ENCODE peak calls at places on chromosome 12, in seven cellular contexts. W is GM12878, V is HepG2, T is HCT116, F is A549, X is SK-N-SH, N is K562. R is an unnamed sample. For H3K9me3, the result is how much of the 10 kb centered on the place peaks cover.

GRCh38 chr12:2384029-2384386 is 331.2 kb downstream of the CACNA1C start:
- DNase-seq in W (no peak), X (no peak), N (no peak), V (no peak), F (no peak), T (no peak), R (no peak)

GRCh38 chr12:31752450-31752849 is 23.6 kb upstream of the AMN1 start:
- DNase-seq in F (no peak), T (no peak), N (no peak), X (peak), W (no peak), V (no peak), R (no peak)

GRCh38 chr12:80044694-80045046 is 54.7 kb upstream of the OTOGL start:
- DNase-seq in W (no peak), X (no peak), N (no peak), V (no peak), F (no peak), T (peak), R (peak)

GRCh38 chr12:92144045-92144630 is 1.5 kb downstream of the BTG1 start:
- DNase-seq in V (peak), X (peak), N (peak), T (peak), W (no peak), F (peak), R (peak)

GRCh38 chr12:56258068-56258819 is at the start of gene ANKRD52:
- DNase-seq in W (no peak), N (peak), T (no peak), F (peak), V (peak), X (peak), R (peak)

GRCh38 chr12:58950739-58951100 is 30.4 kb upstream of the LRIG3 start:
- DNase-seq in X (no peak), F (no peak), W (no peak), T (no peak), V (no peak), N (no peak), R (peak)

GRCh38 chr12:9707864-9708808 is 24.8 kb downstream of the CLECL1 start:
- DNase-seq in F (peak), N (peak), T (peak), W (no peak), X (peak), V (peak), R (peak)

GRCh38 chr12:7395950-7396349 is 48.0 kb downstream of the CD163L1 start:
- DNase-seq in F (no peak), T (no peak), W (no peak), X (no peak), V (no peak), N (no peak), R (peak)

GRCh38 chr12:97984951-97985350 is 522.3 kb downstream of the RMST start:
- DNase-seq in V (no peak), W (no peak), X (no peak), T (no peak), F (no peak), N (no peak), R (no peak)

GRCh38 chr12:19689801-19690472 is 250.6 kb downstream of the AEBP2 start:
- DNase-seq in X (no peak), T (peak), F (no peak), N (no peak), V (no peak), W (no peak), R (no peak)

GRCh38 chr12:53505086-53505485 is 2.2 kb downstream of the NPFF start:
- DNase-seq in T (no peak), V (no peak), N (no peak), F (no peak), W (no peak), X (no peak), R (no peak)

GRCh38 chr12:44847888-44848770 is 28.0 kb downstream of the NELL2 start:
- DNase-seq in V (no peak), T (no peak), X (no peak), N (no peak), F (no peak), W (peak), R (no peak)

GRCh38 chr12:111369496-111370220 is 763 bp upstream of the PHETA1 start:
- DNase-seq in F (no peak), N (peak), W (no peak), T (no peak), X (no peak), V (no peak), R (no peak)

GRCh38 chr12:131471946-131472732 is 238.8 kb upstream of the SFSWAP start:
- DNase-seq in T (no peak), X (no peak), F (no peak), W (no peak), V (no peak), N (no peak), R (no peak)

GRCh38 chr12:127383281-127383680 is 883.7 kb upstream of the TMEM132C start:
- DNase-seq in T (no peak), X (no peak), F (peak), V (no peak), W (no peak), N (no peak), R (no peak)

GRCh38 chr12:57726151-57726883 is 12.2 kb downstream of the AGAP2 start:
- DNase-seq in V (peak), T (peak), X (peak), F (peak), N (no peak), W (no peak), R (peak)

GRCh38 chr12:10661338-10661737 is 12.5 kb downstream of the STYK1 start:
- DNase-seq in W (no peak), X (no peak), T (no peak), V (no peak), N (no peak), F (peak), R (no peak)

DNA sequence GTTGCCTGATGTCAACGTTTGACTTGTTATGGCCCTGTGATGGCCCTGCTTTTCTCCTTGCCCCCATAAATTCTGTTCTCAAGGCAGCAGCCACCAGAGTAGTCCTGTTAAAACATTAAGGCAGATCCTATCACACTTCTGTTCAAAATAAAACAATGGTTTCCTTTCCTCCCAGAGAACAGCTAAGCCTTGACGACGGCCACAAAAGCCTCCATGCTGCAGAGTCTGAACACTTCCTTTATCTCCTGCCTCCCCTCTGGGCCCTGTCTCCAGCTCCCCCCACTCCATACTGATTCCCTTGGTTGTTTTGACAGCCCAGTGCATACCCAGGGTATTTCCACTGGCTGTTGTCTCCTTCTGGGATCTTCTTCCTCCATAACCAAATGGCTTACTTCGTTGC is 618.1 kb downstream of the MED13L start:
- DNase-seq in X (no peak), T (no peak), N (no peak), W (no peak), V (no peak), F (no peak), R (no peak)
- TF ChIP-seq CTCF in X (no peak), T (no peak), N (no peak), W (no peak), V (no peak), F (no peak), R (no peak)

GRCh38 chr12:11856971-11857370 is 207.5 kb downstream of the ETV6 start:
- DNase-seq in X (no peak), T (no peak), N (no peak), F (no peak), W (no peak), V (no peak), R (no peak)
- TF ChIP-seq MAX in X (no peak), T (no peak), N (no peak), F (no peak), W (no peak), V (no peak), R (no peak)

DNA sequence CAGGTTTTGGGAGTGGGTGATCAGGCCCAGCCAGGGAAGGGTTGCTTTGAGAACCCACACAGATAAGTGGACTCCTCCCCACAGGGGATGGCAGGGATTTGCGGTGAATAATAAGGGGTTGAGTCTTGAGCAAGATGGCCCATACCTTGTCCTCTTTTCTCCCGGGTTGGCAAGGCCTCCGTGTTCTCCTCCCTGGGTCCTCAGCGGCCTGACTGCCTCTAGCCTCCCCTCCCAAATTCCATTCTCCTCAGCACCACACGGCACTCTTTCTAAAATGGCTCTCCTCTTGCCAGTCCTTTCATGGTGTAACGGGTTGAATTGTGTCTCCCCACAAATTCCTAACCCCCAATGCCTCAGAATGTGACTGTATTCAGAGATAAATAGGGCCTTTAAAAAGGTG is 70.0 kb downstream of the CHST11 start:
- DNase-seq in T (no peak), F (no peak), N (no peak), W (no peak), X (no peak), V (no peak), R (no peak)
- H3K9me3 ChIP-seq in T (under half), F (under half), N (under half), W (under half), X (under half), V (under half), R (under half)

GRCh38 chr12:116216022-116216756 is 61.3 kb downstream of the MED13L start:
- DNase-seq in V (no peak), T (no peak), F (no peak), X (no peak), N (no peak), W (no peak), R (no peak)

GRCh38 chr12:116215021-116215420 is 62.5 kb downstream of the MED13L start:
- DNase-seq in V (no peak), F (no peak), X (no peak), N (no peak), T (no peak), W (no peak), R (no peak)

GRCh38 chr12:116217045-116217444 is 60.4 kb downstream of the MED13L start:
- DNase-seq in F (no peak), T (no peak), X (no peak), N (peak), W (no peak), V (no peak), R (no peak)

GRCh38 chr12:116222358-116222757 is 55.1 kb downstream of the MED13L start:
- DNase-seq in T (peak), W (no peak), X (no peak), F (peak), N (peak), V (peak), R (peak)

GRCh38 chr12:116220756-116221155 is 56.7 kb downstream of the MED13L start:
- DNase-seq in F (no peak), X (no peak), V (no peak), T (no peak), N (no peak), W (no peak), R (no peak)
- TF ChIP-seq CTCF in F (no peak), X (peak), V (no peak), T (no peak), N (no peak), W (no peak), R (no peak)

GRCh38 chr12:449203-449602 is 10.5 kb upstream of the B4GALNT3 start:
- DNase-seq in T (no peak), V (no peak), W (no peak), X (no peak), F (no peak), N (no peak), R (no peak)

GRCh38 chr12:450438-450837 is 9.3 kb upstream of the B4GALNT3 start:
- DNase-seq in X (no peak), T (no peak), V (no peak), F (no peak), N (peak), W (no peak), R (no peak)

GRCh38 chr12:457676-458075 is 2.1 kb upstream of the B4GALNT3 start:
- DNase-seq in F (no peak), T (no peak), N (no peak), V (no peak), X (no peak), W (no peak), R (no peak)

GRCh38 chr12:455821-456220 is 3.9 kb upstream of the B4GALNT3 start:
- DNase-seq in F (no peak), W (no peak), N (no peak), X (no peak), V (no peak), T (no peak), R (no peak)

GRCh38 chr12:452667-453210 is 7.0 kb upstream of the B4GALNT3 start:
- DNase-seq in V (no peak), T (no peak), X (no peak), F (no peak), N (no peak), W (no peak), R (no peak)
- TF ChIP-seq MAX in V (no peak), T (no peak), X (no peak), F (no peak), N (no peak), W (no peak), R (no peak)

GRCh38 chr12:38155020-38155395 is 161.6 kb upstream of the ALG10B start:
- DNase-seq in X (no peak), T (no peak), N (no peak), V (no peak), W (no peak), F (no peak), R (no peak)
- H3K9me3 ChIP-seq in X (under half), T (under half), N (under half), V (under half), W (under half), F (under half), R (under half)

GRCh38 chr12:40760821-40761220 is 68.6 kb downstream of the CNTN1 start:
- DNase-seq in V (no peak), F (no peak), N (no peak), X (no peak), T (no peak), W (no peak), R (no peak)

DNA sequence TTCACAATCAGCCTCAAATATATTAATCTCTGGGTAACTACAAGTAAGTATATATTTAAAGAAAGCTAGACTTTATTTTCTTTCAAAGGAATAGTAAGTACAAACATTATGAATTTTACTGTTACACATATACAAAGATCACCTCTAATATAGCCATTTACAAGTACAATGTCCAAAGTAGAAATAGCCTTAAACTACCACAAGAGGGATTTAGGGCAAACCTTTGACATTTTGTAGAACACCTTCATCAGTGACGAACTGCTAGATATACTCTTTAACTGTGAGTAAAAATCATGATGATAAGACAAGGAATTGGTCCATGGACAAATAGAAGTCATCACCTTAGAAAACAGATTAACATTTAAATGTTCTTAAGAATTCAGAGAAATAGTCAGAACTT is 69.8 kb downstream of the CNTN1 start:
- DNase-seq in F (peak), N (no peak), V (no peak), W (no peak), T (no peak), X (no peak), R (no peak)
- TF ChIP-seq CTCF in F (peak), N (no peak), V (no peak), W (no peak), T (peak), X (no peak), R (no peak)